ENCODE peak calls at places on chromosomes 2 and 18, in four cellular contexts. One of them, this sample, is unnamed.

GRCh38 chr2:156944871-156945270 is 312.6 kb upstream of the GALNT5 start:
- DNase-seq in cardiac muscle cell: no peak
- DNase-seq in uterus: no peak
- DNase-seq in lung: no peak
- DNase-seq in this sample: no peak

GRCh38 chr2:33217431-33217830 is 259.0 kb upstream of the RASGRP3 start:
- DNase-seq in cardiac muscle cell: no peak
- DNase-seq in uterus: no peak
- DNase-seq in lung: no peak
- DNase-seq in this sample: no peak

GRCh38 chr2:32064021-32064678 is 794 bp downstream of the SPAST start:
- DNase-seq in cardiac muscle cell: peak; percentile 48
- DNase-seq in uterus: no peak
- DNase-seq in lung: peak; percentile 29
- DNase-seq in this sample: no peak

GRCh38 chr18:4450065-4450676 is 4.9 kb downstream of the DLGAP1 start:
- DNase-seq in cardiac muscle cell: no peak
- DNase-seq in uterus: no peak
- DNase-seq in lung: no peak
- DNase-seq in this sample: no peak

GRCh38 chr2:54122171-54122935 is 6.9 kb downstream of the ACYP2 start:
- DNase-seq in cardiac muscle cell: no peak
- DNase-seq in uterus: no peak
- DNase-seq in lung: no peak
- DNase-seq in this sample: no peak

GRCh38 chr2:32712870-32713269 is 85.0 kb downstream of the TTC27 start:
- DNase-seq in cardiac muscle cell: no peak
- DNase-seq in uterus: no peak
- DNase-seq in lung: no peak
- DNase-seq in this sample: peak; percentile 52

GRCh38 chr18:58447342-58448190 is 181.3 kb downstream of the ALPK2 start:
- DNase-seq in cardiac muscle cell: no peak
- DNase-seq in uterus: peak; percentile 20
- DNase-seq in lung: no peak
- DNase-seq in this sample: no peak

GRCh38 chr18:79476918-79477685 is 81.4 kb downstream of the NFATC1 start:
- DNase-seq in cardiac muscle cell: no peak
- DNase-seq in uterus: no peak
- DNase-seq in lung: no peak
- DNase-seq in this sample: no peak

GRCh38 chr2:196696423-196697073 is 57.0 kb downstream of the CCDC150 start:
- DNase-seq in cardiac muscle cell: no peak
- DNase-seq in uterus: no peak
- DNase-seq in lung: no peak
- DNase-seq in this sample: no peak

GRCh38 chr2:188973650-188974049 is 523 bp upstream of the COL3A1 start:
- DNase-seq in cardiac muscle cell: no peak
- DNase-seq in uterus: no peak
- DNase-seq in lung: no peak
- DNase-seq in this sample: no peak

GRCh38 chr2:73284296-73285161 is at the start of gene FBXO41:
- DNase-seq in cardiac muscle cell: peak; percentile 47
- DNase-seq in uterus: peak; percentile 38
- DNase-seq in lung: no peak
- DNase-seq in this sample: peak; percentile 44

GRCh38 chr2:140502951-140503630 is 1627.7 kb downstream of the LRP1B start:
- DNase-seq in cardiac muscle cell: no peak
- DNase-seq in uterus: no peak
- DNase-seq in lung: no peak
- DNase-seq in this sample: no peak

GRCh38 chr18:8800041-8800441 is 94.7 kb downstream of the MTCL1 start:
- DNase-seq in cardiac muscle cell: no peak
- DNase-seq in uterus: no peak
- DNase-seq in lung: no peak
- DNase-seq in this sample: no peak

GRCh38 chr18:47929681-47930085 is 776 bp downstream of the SMAD2 start:
- DNase-seq in cardiac muscle cell: no peak
- DNase-seq in uterus: no peak
- DNase-seq in lung: no peak
- DNase-seq in this sample: no peak

GRCh38 chr18:5513947-5514346 is 29.9 kb downstream of the EPB41L3 start:
- DNase-seq in cardiac muscle cell: no peak
- DNase-seq in uterus: no peak
- DNase-seq in lung: no peak
- DNase-seq in this sample: no peak

DNA sequence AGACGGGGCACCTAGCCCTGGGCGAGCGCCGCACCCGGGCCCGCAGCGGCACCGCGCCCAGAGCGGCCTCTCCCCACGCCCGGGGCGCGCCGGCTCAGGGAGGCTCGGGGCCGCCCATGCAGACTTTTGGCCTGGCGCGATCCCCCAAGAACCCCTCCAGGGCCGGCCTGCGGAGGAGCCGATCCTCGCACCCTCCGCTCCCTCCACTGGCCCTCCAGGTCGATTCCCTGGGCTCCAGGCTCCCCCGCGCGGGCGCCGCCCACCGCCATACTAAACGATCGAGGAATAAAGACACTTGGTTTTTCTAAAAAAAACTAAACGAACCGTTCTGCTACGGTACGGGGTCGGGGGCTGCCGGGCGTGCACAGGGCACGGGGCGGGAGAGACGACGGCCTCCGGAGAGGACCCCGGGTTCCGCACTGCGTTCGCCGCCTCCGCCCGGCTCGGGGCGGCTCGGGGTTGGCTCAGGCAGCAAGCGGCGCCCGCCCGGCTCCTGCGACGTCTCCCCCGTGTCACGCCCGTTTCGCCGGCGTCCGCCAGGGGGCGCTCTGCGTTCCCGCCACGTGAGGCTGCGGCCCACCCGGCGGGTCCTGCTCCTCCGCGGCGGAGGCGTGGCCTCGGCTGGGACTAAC is 366 bp upstream of the KHK start:
- DNase-seq in cardiac muscle cell: peak; percentile 95
- DNase-seq in uterus: peak; percentile 98
- DNase-seq in lung: peak; percentile 94
- DNase-seq in this sample: peak; percentile 94
- H3K27ac ChIP-seq in cardiac muscle cell: peak overlapping the region; percentile 61
- H3K27ac ChIP-seq in uterus: peak overlapping the region; percentile 85
- H3K27ac ChIP-seq in lung: peak overlapping the region; percentile 92
- H3K27ac ChIP-seq in this sample: peak overlapping the region; percentile 94

GRCh38 chr2:100786297-100786658 is 33.7 kb upstream of the NPAS2 start:
- DNase-seq in cardiac muscle cell: no peak
- DNase-seq in uterus: no peak
- DNase-seq in lung: peak; percentile 73
- DNase-seq in this sample: peak; percentile 33
- H3K4me3 ChIP-seq in cardiac muscle cell: no peak overlapping the region
- H3K4me3 ChIP-seq in uterus: no peak overlapping the region
- H3K4me3 ChIP-seq in lung: no peak overlapping the region
- H3K4me3 ChIP-seq in this sample: no peak overlapping the region

GRCh38 chr2:240151477-240152031 is 11.1 kb upstream of the OTOS start:
- DNase-seq in cardiac muscle cell: no peak
- DNase-seq in uterus: no peak
- DNase-seq in lung: no peak
- DNase-seq in this sample: peak; percentile 53
- TF ChIP-seq CTCF in cardiac muscle cell: no peak
- TF ChIP-seq CTCF in uterus: no peak
- TF ChIP-seq CTCF in lung: no peak
- TF ChIP-seq CTCF in this sample: no peak

GRCh38 chr2:46859482-46859881 is 56.1 kb downstream of the MCFD2 start:
- DNase-seq in cardiac muscle cell: no peak
- DNase-seq in uterus: no peak
- DNase-seq in lung: no peak
- DNase-seq in this sample: no peak

GRCh38 chr2:46855805-46856204 is 59.8 kb downstream of the MCFD2 start:
- DNase-seq in cardiac muscle cell: no peak
- DNase-seq in uterus: no peak
- DNase-seq in lung: no peak
- DNase-seq in this sample: no peak

GRCh38 chr2:46856336-46856735 is 59.3 kb downstream of the MCFD2 start:
- DNase-seq in cardiac muscle cell: no peak
- DNase-seq in uterus: no peak
- DNase-seq in lung: no peak
- DNase-seq in this sample: no peak

GRCh38 chr2:46858697-46859080 is 56.9 kb downstream of the MCFD2 start:
- DNase-seq in cardiac muscle cell: no peak
- DNase-seq in uterus: no peak
- DNase-seq in lung: no peak
- DNase-seq in this sample: no peak

GRCh38 chr2:46857871-46858696 is 57.5 kb downstream of the MCFD2 start:
- DNase-seq in cardiac muscle cell: peak; percentile 21
- DNase-seq in uterus: no peak
- DNase-seq in lung: no peak
- DNase-seq in this sample: no peak
- H3K27ac ChIP-seq in cardiac muscle cell: peak overlapping the region; percentile 39
- H3K27ac ChIP-seq in uterus: peak overlapping the region; percentile 93
- H3K27ac ChIP-seq in lung: no peak overlapping the region
- H3K27ac ChIP-seq in this sample: no peak overlapping the region

GRCh38 chr2:237698338-237698694 is 70.9 kb downstream of the LRRFIP1 start:
- DNase-seq in cardiac muscle cell: no peak
- DNase-seq in uterus: peak; percentile 10
- DNase-seq in lung: no peak
- DNase-seq in this sample: no peak
- H3K4me3 ChIP-seq in cardiac muscle cell: no peak overlapping the region
- H3K4me3 ChIP-seq in uterus: no peak overlapping the region
- H3K4me3 ChIP-seq in lung: no peak overlapping the region
- H3K4me3 ChIP-seq in this sample: no peak overlapping the region

DNA sequence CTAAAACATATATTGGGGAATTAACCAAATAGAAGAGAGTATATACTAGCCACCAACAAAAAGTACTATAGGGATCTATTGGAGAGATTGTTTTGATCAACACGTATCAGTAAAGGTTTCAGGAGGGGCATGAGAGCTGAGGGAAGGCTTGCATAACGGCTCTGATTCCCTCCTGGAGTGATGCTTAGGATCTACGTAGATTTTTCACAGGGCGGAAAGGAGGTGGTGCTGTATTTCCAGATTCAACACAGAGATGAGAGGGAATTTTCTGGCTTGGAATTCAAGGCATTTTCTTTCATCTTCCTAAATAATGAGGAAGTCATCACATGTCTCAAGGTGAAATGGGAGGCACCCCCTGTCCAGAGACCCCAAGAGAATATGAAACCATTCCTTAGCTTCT is 443.8 kb downstream of the CMPK2 start:
- DNase-seq in cardiac muscle cell: no peak
- DNase-seq in uterus: no peak
- DNase-seq in lung: no peak
- DNase-seq in this sample: no peak
- TF ChIP-seq CTCF in cardiac muscle cell: no peak
- TF ChIP-seq CTCF in uterus: no peak
- TF ChIP-seq CTCF in lung: no peak
- TF ChIP-seq CTCF in this sample: no peak

DNA sequence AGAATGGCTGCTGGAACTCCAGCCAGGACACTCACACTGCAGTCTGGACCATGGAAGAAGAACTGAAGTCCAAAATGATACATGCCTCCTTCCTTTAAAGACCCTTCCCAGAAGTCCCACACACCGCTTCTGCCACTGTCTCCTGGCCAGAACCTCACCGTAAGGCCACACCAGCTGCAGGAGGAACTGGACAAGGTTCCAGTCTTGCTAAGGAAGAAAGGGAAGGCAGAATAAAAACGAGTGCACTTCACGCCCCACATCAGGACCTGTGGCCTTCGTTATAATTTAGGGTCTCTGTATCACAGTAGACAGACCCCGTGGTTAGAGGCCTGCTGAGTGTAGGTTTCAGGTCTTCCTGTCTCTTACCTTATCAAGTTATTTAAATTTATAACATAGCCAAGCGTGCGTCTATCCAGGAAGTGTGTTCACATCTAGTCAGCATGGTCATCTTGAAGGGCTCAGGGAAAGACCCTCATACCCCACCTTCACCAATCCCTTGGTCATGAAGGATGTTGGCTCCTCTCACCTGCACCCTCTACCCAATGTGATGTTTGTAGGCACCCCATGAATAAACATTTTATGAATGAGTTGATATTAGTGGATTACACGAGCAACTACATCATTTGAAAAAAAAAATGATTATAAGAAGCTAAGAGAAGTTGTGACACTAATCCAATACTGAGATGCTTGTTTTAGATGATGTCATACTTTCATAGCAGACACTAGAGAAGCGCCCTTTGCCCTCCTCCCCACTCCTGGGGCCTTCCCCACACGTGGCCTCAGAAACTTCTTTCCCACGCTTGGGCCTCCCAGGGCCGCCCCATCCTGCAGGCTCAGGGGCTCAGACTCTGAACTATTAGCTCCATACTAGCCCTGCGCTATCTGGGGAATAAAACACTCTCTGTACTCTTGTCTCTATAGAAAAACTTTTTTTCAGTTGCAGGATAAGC is 157.6 kb downstream of the FAM210A start:
- DNase-seq in cardiac muscle cell: no peak
- DNase-seq in uterus: no peak
- DNase-seq in lung: no peak
- DNase-seq in this sample: no peak
- H3K27ac ChIP-seq in cardiac muscle cell: no peak overlapping the region
- H3K27ac ChIP-seq in uterus: peak overlapping the region; percentile 88
- H3K27ac ChIP-seq in lung: no peak overlapping the region
- H3K27ac ChIP-seq in this sample: no peak overlapping the region

GRCh38 chr2:142877265-142877756 is at the start of gene KYNU:
- DNase-seq in cardiac muscle cell: no peak
- DNase-seq in uterus: no peak
- DNase-seq in lung: no peak
- DNase-seq in this sample: no peak
- H3K4me3 ChIP-seq in cardiac muscle cell: no peak within 1 kb of the TSS
- H3K4me3 ChIP-seq in uterus: no peak within 1 kb of the TSS
- H3K4me3 ChIP-seq in lung: no peak within 1 kb of the TSS
- H3K4me3 ChIP-seq in this sample: peak within 1 kb of the TSS; percentile 4

DNA sequence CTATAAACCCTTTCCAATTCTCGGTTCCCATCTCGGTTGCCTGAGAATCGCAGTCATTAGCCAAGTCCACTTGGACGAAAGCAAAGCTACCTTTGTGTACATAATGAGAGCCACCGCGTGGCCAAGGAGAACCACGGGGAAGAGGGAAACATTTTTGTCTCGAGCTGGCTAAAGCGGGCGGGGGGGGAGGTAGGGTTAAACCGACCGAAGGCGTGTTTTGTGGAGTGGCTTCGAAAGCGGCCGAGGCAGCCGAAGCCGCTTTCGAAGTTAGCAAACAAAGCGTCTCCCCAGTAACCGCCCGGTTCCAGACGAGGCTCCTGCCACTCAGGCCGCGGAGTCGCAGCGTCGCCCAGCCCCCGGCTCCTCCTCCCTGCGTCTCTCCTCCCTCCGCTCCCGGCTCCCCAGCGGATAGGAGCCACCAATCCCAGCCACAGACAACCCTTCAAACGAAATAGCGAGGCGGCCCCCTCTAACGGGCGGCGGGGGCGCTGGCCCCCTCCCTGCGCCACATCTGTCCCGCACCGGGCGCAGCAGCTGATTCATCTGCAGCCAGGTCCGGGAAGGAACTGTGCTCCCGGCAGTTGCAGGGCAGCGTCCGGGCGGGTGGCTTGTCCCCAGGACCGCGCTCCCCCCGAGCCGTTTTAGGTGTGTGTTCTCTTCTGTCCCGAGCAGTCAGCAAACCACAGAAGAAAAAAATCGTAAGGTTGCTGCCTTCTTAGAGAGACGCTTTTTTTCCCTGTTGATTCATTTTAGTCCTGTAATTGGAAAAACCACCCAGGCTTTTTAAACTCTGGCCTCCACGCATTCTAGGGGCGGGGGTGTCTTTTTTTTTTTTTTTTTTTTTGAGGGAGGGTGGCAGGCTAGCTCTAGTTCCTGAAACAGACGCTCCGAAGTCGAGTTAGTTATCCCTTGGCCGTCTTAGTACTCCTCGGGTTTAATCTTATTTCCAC is 1.8 kb upstream of the TGIF1 start:
- DNase-seq in cardiac muscle cell: peak; percentile 98
- DNase-seq in uterus: peak; percentile 93
- DNase-seq in lung: peak; percentile 96
- DNase-seq in this sample: peak; percentile 94
- TF ChIP-seq CTCF in cardiac muscle cell: peak; percentile 10
- TF ChIP-seq CTCF in uterus: no peak
- TF ChIP-seq CTCF in lung: no peak
- TF ChIP-seq CTCF in this sample: peak; percentile 21

This sample was measured in heart left ventricle.